ENCODE peak calls at places on chromosomes 2 and 18, in six cellular contexts. W is GM12865, O is psoas muscle, G is HCT116, H is body of pancreas, E is AG10803. V is an unnamed sample.

GRCh38 chr2:19362094-19362649 is 3.7 kb upstream of the OSR1 start:
- DNase-seq in W (no peak), O (peak), G (no peak), H (no peak), E (no peak), V (peak)

GRCh38 chr2:179842498-179843153 is 18.8 kb downstream of the ZNF385B start:
- DNase-seq in W (peak), O (no peak), G (no peak), H (no peak), E (no peak), V (peak)

GRCh38 chr18:46770708-46771107 is 13.9 kb upstream of the ST8SIA5 start:
- DNase-seq in W (no peak), O (no peak), G (no peak), H (no peak), E (no peak), V (no peak)

GRCh38 chr2:113131343-113131933 is 4.0 kb downstream of the IL1RN start:
- DNase-seq in W (no peak), O (no peak), G (no peak), H (no peak), E (no peak), V (no peak)

GRCh38 chr2:58146707-58147106 is 94.4 kb downstream of the FANCL start:
- DNase-seq in W (no peak), O (no peak), G (peak), H (no peak), E (no peak), V (peak)

GRCh38 chr2:127381762-127382161 is 6.0 kb downstream of the MAP3K2 start:
- DNase-seq in W (no peak), O (no peak), G (no peak), H (no peak), E (no peak), V (no peak)

GRCh38 chr2:183037660-183038340 is 457 bp downstream of the NCKAP1 start:
- DNase-seq in W (peak), O (no peak), G (no peak), H (peak), E (peak), V (no peak)

GRCh38 chr18:77135339-77136075 is 2.9 kb upstream of the MBP start:
- DNase-seq in W (no peak), O (no peak), G (no peak), H (no peak), E (no peak), V (no peak)

GRCh38 chr2:29618024-29618423 is 303.4 kb downstream of the ALK start:
- DNase-seq in W (no peak), O (no peak), G (no peak), H (no peak), E (no peak), V (no peak)

GRCh38 chr18:76679259-76679658 is 143.1 kb upstream of the ZNF236 start:
- DNase-seq in W (no peak), O (no peak), G (no peak), H (no peak), E (no peak), V (peak)

GRCh38 chr2:5453648-5454390 is 238.4 kb upstream of the SOX11 start:
- DNase-seq in W (no peak), O (no peak), G (no peak), H (no peak), E (no peak), V (peak)

GRCh38 chr2:128315829-128316776 is 2.6 kb downstream of the HS6ST1 start:
- DNase-seq in W (peak), O (peak), G (no peak), H (no peak), E (peak), V (peak)

GRCh38 chr2:224008702-224009261 is 30.3 kb downstream of the SERPINE2 start:
- DNase-seq in W (no peak), O (no peak), G (no peak), H (peak), E (peak), V (no peak)

GRCh38 chr2:215615829-215616226 is 180.0 kb upstream of the FN1 start:
- DNase-seq in W (no peak), O (no peak), G (no peak), H (no peak), E (no peak), V (no peak)

GRCh38 chr18:73752546-73752945 is 395.1 kb downstream of the FBXO15 start:
- DNase-seq in W (no peak), O (no peak), G (no peak), H (no peak), E (peak), V (peak)

GRCh38 chr2:171253279-171253678 is 92.6 kb upstream of the TLK1 start:
- DNase-seq in W (no peak), O (no peak), G (no peak), H (no peak), E (no peak), V (no peak)

GRCh38 chr2:188285049-188285448 is 6.6 kb upstream of the GULP1 start:
- DNase-seq in W (no peak), O (no peak), G (no peak), H (peak), E (no peak), V (no peak)

GRCh38 chr2:33363599-33364300 is 112.7 kb upstream of the RASGRP3 start:
- DNase-seq in W (no peak), O (no peak), G (no peak), H (no peak), E (peak), V (peak)

GRCh38 chr2:241813806-241814570 is 5.0 kb downstream of the NEU4 start:
- DNase-seq in W (no peak), O (peak), G (no peak), H (no peak), E (no peak), V (no peak)

GRCh38 chr2:237588044-237588696 is 2.4 kb downstream of the RAB17 start:
- DNase-seq in W (no peak), O (no peak), G (no peak), H (peak), E (no peak), V (no peak)

GRCh38 chr2:100965596-100965995 is 36.5 kb upstream of the RPL31 start:
- DNase-seq in W (no peak), O (no peak), G (no peak), H (no peak), E (no peak), V (no peak)

GRCh38 chr18:68454511-68455228 is 260.2 kb downstream of the TMX3 start:
- DNase-seq in W (no peak), O (no peak), G (no peak), H (no peak), E (peak), V (peak)

GRCh38 chr2:233822101-233822771 is 32.1 kb downstream of the HJURP start:
- DNase-seq in W (no peak), O (no peak), G (no peak), H (no peak), E (no peak), V (no peak)

GRCh38 chr2:239272626-239273025 is 128.2 kb downstream of the HDAC4 start:
- DNase-seq in W (no peak), O (no peak), G (no peak), H (no peak), E (no peak), V (no peak)

GRCh38 chr2:105873721-105874120 is 129.0 kb downstream of the NCK2 start:
- DNase-seq in W (peak), O (no peak), G (no peak), H (no peak), E (peak), V (peak)
- TF ChIP-seq CTCF in W (no peak), O (no peak), G (no peak), H (no peak), E (no peak), V (no peak)

DNA sequence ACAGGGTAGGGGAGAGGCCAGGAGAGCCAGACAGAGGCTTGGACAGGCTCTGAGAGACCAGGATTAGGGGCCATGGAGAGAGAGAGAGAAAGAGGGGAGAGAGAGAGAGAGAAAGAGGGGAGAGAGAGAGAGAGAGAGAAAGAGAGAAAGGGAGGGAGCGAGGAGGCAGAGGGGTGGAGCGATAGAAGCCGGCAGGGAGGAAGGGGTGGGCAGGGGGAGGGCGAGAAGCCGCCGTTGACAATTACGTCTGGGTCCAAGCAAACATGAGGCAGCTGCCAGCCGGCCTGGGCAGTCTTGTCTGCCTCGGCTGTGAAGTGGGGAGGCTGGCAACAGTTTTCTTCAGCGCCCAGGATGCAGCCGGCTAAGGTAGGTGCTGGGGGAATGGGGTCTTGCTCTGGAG is at the start of gene KCNIP3:
- DNase-seq in W (no peak), O (no peak), G (no peak), H (peak), E (no peak), V (no peak)
- H3K4me3 ChIP-seq in W (no peak), O (no peak), G (no peak), H (no peak), E (no peak), V (no peak)

GRCh38 chr2:218369374-218369773 is 12.7 kb upstream of the SLC11A1 start:
- DNase-seq in W (no peak), O (no peak), G (no peak), H (no peak), E (no peak), V (no peak)

GRCh38 chr2:218368150-218368528 is 11.5 kb downstream of the CATIP start:
- DNase-seq in W (no peak), O (no peak), G (no peak), H (no peak), E (no peak), V (no peak)

GRCh38 chr2:218367415-218368149 is 10.9 kb downstream of the CATIP start:
- DNase-seq in W (peak), O (peak), G (peak), H (peak), E (peak), V (peak)

GRCh38 chr2:218370410-218371063 is 11.5 kb upstream of the SLC11A1 start:
- DNase-seq in W (no peak), O (peak), G (no peak), H (no peak), E (peak), V (peak)

DNA sequence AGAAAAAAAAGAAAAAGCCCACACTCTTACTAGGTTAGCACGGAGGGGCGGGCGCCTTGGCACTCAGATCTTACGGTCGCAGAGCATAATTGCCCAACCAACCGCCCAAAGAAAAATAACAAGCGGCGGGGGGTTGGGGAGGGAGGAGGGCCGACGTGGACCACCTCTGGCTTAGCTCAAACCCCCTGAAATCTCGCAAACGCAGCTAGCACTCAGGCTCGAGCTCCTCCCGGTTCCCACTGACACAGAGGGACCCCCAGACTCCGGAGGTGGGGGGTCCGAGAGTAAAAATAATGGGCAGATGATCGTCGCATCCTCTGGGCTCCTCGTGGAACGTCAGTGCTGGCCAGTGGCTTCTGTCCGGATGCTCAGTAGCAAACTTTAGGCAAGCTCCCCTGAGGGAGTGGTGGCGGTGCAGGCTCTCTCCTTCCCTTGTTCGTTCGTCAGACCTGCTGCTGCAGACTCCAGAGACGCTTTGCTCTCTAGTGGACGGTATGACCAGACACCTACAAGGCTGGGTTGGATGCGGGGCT is 12.0 kb downstream of the CATIP start:
- DNase-seq in W (no peak), O (no peak), G (no peak), H (no peak), E (no peak), V (peak)
- TF ChIP-seq CTCF in W (no peak), O (no peak), G (no peak), H (no peak), E (peak), V (peak)

GRCh38 chr18:13587001-13587400 is 139.4 kb downstream of the FAM210A start:
- DNase-seq in W (peak), O (no peak), G (no peak), H (no peak), E (no peak), V (no peak)

GRCh38 chr18:13587937-13588336 is 138.4 kb downstream of the FAM210A start:
- DNase-seq in W (peak), O (no peak), G (no peak), H (no peak), E (no peak), V (no peak)

GRCh38 chr18:13587477-13587876 is 138.9 kb downstream of the FAM210A start:
- DNase-seq in W (no peak), O (no peak), G (no peak), H (no peak), E (no peak), V (no peak)

GRCh38 chr18:13589316-13589715 is 137.0 kb downstream of the FAM210A start:
- DNase-seq in W (no peak), O (no peak), G (no peak), H (no peak), E (no peak), V (no peak)

DNA sequence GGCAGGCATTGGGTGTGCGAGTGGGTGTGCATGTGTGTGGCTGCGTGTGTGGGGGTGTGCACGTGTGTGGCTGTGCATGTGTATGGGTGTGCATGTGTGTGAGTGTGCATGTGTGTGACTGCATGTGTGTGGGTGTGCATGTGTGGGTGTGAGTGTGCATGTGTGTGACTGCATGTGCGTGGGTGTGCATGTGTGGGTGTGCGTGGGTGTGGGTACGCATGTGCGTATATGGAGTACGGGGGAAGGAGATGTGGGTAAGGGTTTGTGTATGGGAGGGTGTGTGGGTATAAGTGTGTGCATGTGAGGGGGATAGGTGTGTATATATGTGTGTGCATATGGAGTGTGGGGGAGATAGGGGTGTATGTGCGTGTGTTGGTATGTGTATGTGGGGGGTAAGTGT is 136.4 kb downstream of the FAM210A start:
- DNase-seq in W (no peak), O (no peak), G (no peak), H (no peak), E (no peak), V (no peak)
- H3K4me3 ChIP-seq in W (no peak), O (no peak), G (no peak), H (no peak), E (no peak), V (no peak)

GRCh38 chr2:196537311-196537710 is 102.2 kb upstream of the CCDC150 start:
- DNase-seq in W (no peak), O (no peak), G (no peak), H (no peak), E (peak), V (no peak)

GRCh38 chr2:196533998-196534397 is 105.5 kb upstream of the CCDC150 start:
- DNase-seq in W (no peak), O (no peak), G (no peak), H (no peak), E (no peak), V (no peak)

GRCh38 chr2:196534533-196534932 is 105.0 kb upstream of the CCDC150 start:
- DNase-seq in W (no peak), O (no peak), G (no peak), H (no peak), E (no peak), V (no peak)

GRCh38 chr2:196535080-196535479 is 104.4 kb upstream of the CCDC150 start:
- DNase-seq in W (no peak), O (no peak), G (no peak), H (no peak), E (no peak), V (no peak)

DNA sequence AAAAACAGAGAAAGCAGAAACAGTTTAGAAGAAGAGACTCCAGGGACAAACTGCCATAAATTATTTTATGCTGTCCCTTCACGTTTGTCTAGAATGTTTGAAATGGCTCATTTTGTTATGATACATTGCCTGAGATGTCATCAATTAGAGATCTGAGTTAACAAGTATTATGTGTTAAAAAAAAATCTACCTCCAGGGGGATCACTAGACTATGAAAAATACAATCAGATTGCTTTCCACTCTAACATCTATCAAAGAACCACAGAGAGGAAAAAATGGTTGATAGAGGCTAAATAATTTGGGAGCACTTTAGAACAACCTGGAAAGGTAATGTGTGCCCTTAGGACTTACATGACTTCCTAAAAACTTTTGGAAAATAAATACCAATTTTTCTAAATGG is 103.8 kb upstream of the CCDC150 start:
- DNase-seq in W (no peak), O (no peak), G (no peak), H (no peak), E (no peak), V (peak)
- TF ChIP-seq CTCF in W (no peak), O (no peak), G (no peak), H (no peak), E (peak), V (peak)

GRCh38 chr18:79400091-79400590 is 4.4 kb downstream of the NFATC1 start:
- DNase-seq in W (peak), O (peak), G (no peak), H (peak), E (peak), V (no peak)
- H3K4me3 ChIP-seq in W (peak), O (peak), G (peak), H (peak), E (peak), V (peak)

V was measured in choroid plexus epithelial cell.